ENCODE peak calls at places on chromosome 1, in eight cellular contexts. H is A549, J is HL-60, X is HCT116, N is SK-N-SH, Y is GM23338, D is HepG2, K is K562. G is an unnamed sample.

GRCh38 chr1:175126347-175126746 is 58.7 kb downstream of the TNN start:
- DNase-seq in X (no peak), N (no peak), D (no peak), H (no peak), Y (no peak), K (no peak), J (no peak), G (no peak)

GRCh38 chr1:234342749-234343148 is 30.5 kb upstream of the COA6 start:
- DNase-seq in N (no peak), X (no peak), H (no peak), K (no peak), D (no peak), Y (no peak), J (no peak), G (no peak)

GRCh38 chr1:12113433-12114339 is 50.6 kb downstream of the TNFRSF8 start:
- DNase-seq in K (no peak), Y (no peak), X (no peak), N (no peak), J (peak; percentile 63), H (no peak), D (no peak), G (no peak)

GRCh38 chr1:31371121-31371520 is 1.8 kb downstream of the FABP3 start:
- DNase-seq in J (no peak), D (no peak), N (no peak), Y (no peak), H (no peak), X (no peak), K (no peak), G (no peak)

GRCh38 chr1:107649023-107649422 is 316.0 kb downstream of the VAV3 start:
- DNase-seq in D (no peak), J (no peak), N (no peak), Y (no peak), H (no peak), X (no peak), K (no peak), G (no peak)

GRCh38 chr1:118075116-118075515 is 109.9 kb downstream of the SPAG17 start:
- DNase-seq in N (no peak), Y (no peak), D (no peak), X (no peak), K (no peak), J (no peak), H (no peak), G (no peak)

GRCh38 chr1:51643362-51643761 is 26.5 kb downstream of the OSBPL9 start:
- DNase-seq in D (no peak), H (no peak), X (no peak), J (no peak), Y (no peak), K (no peak), N (no peak), G (no peak)

GRCh38 chr1:78284354-78284753 is 206.4 kb upstream of the PTGFR start:
- DNase-seq in J (no peak), Y (no peak), H (no peak), D (no peak), K (no peak), N (no peak), X (no peak), G (no peak)

GRCh38 chr1:167439301-167439988 is 78.9 kb downstream of the CD247 start:
- DNase-seq in X (no peak), K (peak; percentile 64), J (peak; percentile 58), D (peak; percentile 20), Y (peak; percentile 85), N (peak; percentile 86), H (peak; percentile 54), G (no peak)

GRCh38 chr1:248825136-248825535 is 579 bp downstream of the SH3BP5L start:
- DNase-seq in K (peak; percentile 37), H (no peak), Y (no peak), D (no peak), X (no peak), J (no peak), N (no peak), G (no peak)

GRCh38 chr1:219812491-219813221 is 115.7 kb downstream of the SLC30A10 start:
- DNase-seq in Y (peak; percentile 91), H (peak; percentile 81), K (peak; percentile 73), X (peak; percentile 75), N (peak; percentile 67), D (peak; percentile 85), J (peak; percentile 50), G (peak; percentile 57)

GRCh38 chr1:151693057-151693651 is 23.4 kb downstream of the CELF3 start:
- DNase-seq in K (no peak), N (peak; percentile 72), Y (peak; percentile 70), J (no peak), D (peak; percentile 36), X (peak; percentile 23), H (peak; percentile 38), G (peak; percentile 18)

GRCh38 chr1:241828576-241828975 is 19.4 kb upstream of the EXO1 start:
- DNase-seq in N (peak; percentile 10), X (no peak), H (no peak), K (no peak), D (no peak), J (no peak), Y (peak; percentile 5), G (no peak)

GRCh38 chr1:221069956-221070355 is 190.7 kb downstream of the HLX start:
- DNase-seq in Y (no peak), H (no peak), J (peak; percentile 46), K (no peak), D (no peak), X (no peak), N (no peak), G (no peak)

GRCh38 chr1:11929849-11930248 is 3.6 kb upstream of the KIAA2013 start:
- DNase-seq in J (peak; percentile 58), D (peak; percentile 62), H (no peak), Y (no peak), N (peak; percentile 79), X (no peak), K (no peak), G (no peak)

GRCh38 chr1:236893626-236894545 is 98.8 kb downstream of the MTR start:
- DNase-seq in K (no peak), X (no peak), Y (no peak), J (no peak), H (no peak), D (no peak), N (peak; percentile 52), G (no peak)

GRCh38 chr1:116002781-116003455 is 26.6 kb downstream of the SLC22A15 start:
- DNase-seq in N (no peak), Y (peak; percentile 17), X (no peak), K (no peak), H (no peak), J (no peak), D (no peak), G (no peak)

DNA sequence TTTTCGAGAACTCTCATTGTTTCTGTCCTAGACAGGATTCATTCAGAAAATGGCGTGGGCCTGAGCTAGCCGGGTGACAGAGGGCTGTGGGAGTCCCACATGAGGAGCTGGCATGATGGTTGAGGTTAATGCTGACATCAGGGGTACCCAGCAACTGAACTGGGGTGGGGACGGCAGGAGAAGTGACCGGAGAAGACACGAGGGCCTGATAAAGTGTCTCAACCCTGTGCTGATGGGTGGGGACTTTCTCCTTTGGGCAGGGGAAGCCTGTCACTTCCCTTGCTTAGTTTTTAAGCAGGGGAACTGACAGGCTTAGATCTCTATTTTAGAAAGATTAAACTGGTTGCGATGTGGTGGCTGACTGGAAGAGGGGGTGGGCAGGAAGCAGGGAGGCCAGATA is 14.6 kb downstream of the CHIT1 start:
- DNase-seq in Y (no peak), D (no peak), K (no peak), X (no peak), H (no peak), J (peak; percentile 18), N (no peak), G (no peak)
- TF ChIP-seq REST in Y (no peak), D (no peak), K (no peak), X (no peak), H (no peak), J (no peak), N (no peak), G (no peak)

DNA sequence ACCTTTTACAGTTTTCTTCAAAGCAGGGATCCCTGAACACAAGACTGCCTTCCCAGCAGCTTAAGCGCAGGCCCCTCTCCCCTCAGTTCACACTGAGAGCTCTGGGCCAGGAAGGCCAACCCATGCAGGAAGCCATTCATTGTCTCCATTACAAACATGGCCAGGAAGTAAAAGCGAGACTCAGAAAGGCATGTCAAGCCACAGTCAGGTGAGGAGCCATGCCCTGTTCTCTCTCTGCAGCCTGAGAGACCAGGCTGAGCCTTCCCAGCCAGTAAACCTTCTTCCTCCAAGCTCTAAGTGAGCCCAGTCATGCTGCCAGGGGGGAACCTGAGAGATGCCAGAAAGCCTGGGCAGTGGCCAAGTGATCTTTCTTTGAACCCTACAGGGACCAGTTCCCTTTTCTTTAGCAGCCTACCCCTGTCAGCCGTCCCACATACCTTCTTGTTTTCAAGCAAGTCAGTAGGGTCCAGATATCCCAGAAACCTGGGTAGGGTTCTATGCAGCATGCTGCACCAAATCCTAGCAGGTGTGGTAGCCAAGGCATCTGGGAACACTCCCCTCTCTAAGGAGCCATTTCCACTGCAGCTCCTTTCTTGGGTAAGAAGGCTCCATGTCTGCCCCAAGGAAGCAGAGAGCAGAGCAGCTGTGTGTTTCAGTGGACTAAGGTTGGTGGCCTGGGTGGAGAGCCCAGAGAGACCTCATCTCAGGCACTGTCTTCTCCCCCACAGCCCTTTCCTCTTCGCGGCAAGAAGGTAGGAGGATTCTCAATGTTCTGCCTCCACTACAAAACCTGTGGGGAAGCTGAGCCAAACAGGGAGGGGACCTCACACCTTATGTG is 974 bp downstream of the TRAF3IP3 start:
- DNase-seq in X (no peak), Y (no peak), H (no peak), N (no peak), J (peak; percentile 84), D (no peak), K (no peak), G (no peak)
- TF ChIP-seq REST in X (no peak), Y (no peak), H (no peak), N (no peak), J (peak; percentile 31), D (no peak), K (no peak), G (no peak)

GRCh38 chr1:228668553-228669400 is 66.5 kb upstream of the RHOU start:
- DNase-seq in D (no peak), H (no peak), J (peak; percentile 85), K (no peak), X (no peak), N (no peak), Y (no peak), G (no peak)
- TF ChIP-seq REST in D (no peak), H (no peak), J (no peak), K (no peak), X (no peak), N (no peak), Y (no peak), G (no peak)

GRCh38 chr1:41370225-41370624 is 9.0 kb downstream of the FOXO6 start:
- DNase-seq in H (no peak), X (no peak), J (no peak), K (no peak), Y (no peak), N (no peak), D (no peak), G (no peak)

GRCh38 chr1:41370756-41371420 is 9.7 kb downstream of the FOXO6 start:
- DNase-seq in D (no peak), J (no peak), X (no peak), K (no peak), N (no peak), H (no peak), Y (no peak), G (no peak)

GRCh38 chr1:41373373-41373772 is 12.1 kb downstream of the FOXO6 start:
- DNase-seq in X (no peak), K (no peak), H (no peak), Y (no peak), N (no peak), D (no peak), J (no peak), G (no peak)

GRCh38 chr1:41372600-41372993 is 11.4 kb downstream of the FOXO6 start:
- DNase-seq in D (no peak), N (no peak), J (no peak), X (no peak), Y (no peak), K (no peak), H (no peak), G (no peak)

GRCh38 chr1:41371630-41372599 is 10.7 kb downstream of the FOXO6 start:
- DNase-seq in H (no peak), D (peak; percentile 13), Y (peak; percentile 97), J (peak; percentile 74), K (peak; percentile 51), N (peak; percentile 71), X (no peak), G (no peak)
- TF ChIP-seq REST in H (no peak), D (no peak), Y (no peak), J (no peak), K (no peak), N (no peak), X (no peak), G (no peak)